ENCODE peak calls at places on chromosomes 4 and X, in five cellular contexts. One of them, this sample, is unnamed.

GRCh38 chrX:110536788-110537187 is 178.1 kb downstream of the RTL9 start:
- DNase-seq in H1: no peak
- DNase-seq in HepG2: no peak
- DNase-seq in IMR-90: no peak
- DNase-seq in K562: no peak
- DNase-seq in this sample: no peak

GRCh38 chrX:47502591-47503222 is 19.7 kb upstream of the ZNF41 start:
- DNase-seq in H1: no peak
- DNase-seq in HepG2: no peak
- DNase-seq in IMR-90: peak; percentile 61
- DNase-seq in K562: no peak
- DNase-seq in this sample: no peak

GRCh38 chr4:52661966-52662705 is 3.0 kb upstream of the USP46 start:
- DNase-seq in H1: no peak
- DNase-seq in HepG2: no peak
- DNase-seq in IMR-90: no peak
- DNase-seq in K562: no peak
- DNase-seq in this sample: no peak

GRCh38 chrX:79413009-79413408 is 45.9 kb upstream of the ITM2A start:
- DNase-seq in H1: no peak
- DNase-seq in HepG2: peak; percentile 0
- DNase-seq in IMR-90: peak; percentile 1
- DNase-seq in K562: peak; percentile 23
- DNase-seq in this sample: no peak

GRCh38 chr4:26687728-26688127 is 103.8 kb downstream of the TBC1D19 start:
- DNase-seq in H1: no peak
- DNase-seq in HepG2: no peak
- DNase-seq in IMR-90: peak; percentile 94
- DNase-seq in K562: no peak
- DNase-seq in this sample: no peak

GRCh38 chrX:45912316-45912715 is 632.9 kb downstream of the ZNF674 start:
- DNase-seq in H1: no peak
- DNase-seq in HepG2: no peak
- DNase-seq in IMR-90: no peak
- DNase-seq in K562: no peak
- DNase-seq in this sample: no peak

GRCh38 chr4:25970241-25970675 is 56.2 kb downstream of the SMIM20 start:
- DNase-seq in H1: no peak
- DNase-seq in HepG2: no peak
- DNase-seq in IMR-90: no peak
- DNase-seq in K562: no peak
- DNase-seq in this sample: no peak

GRCh38 chr4:26557164-26557563 is 26.7 kb upstream of the TBC1D19 start:
- DNase-seq in H1: no peak
- DNase-seq in HepG2: no peak
- DNase-seq in IMR-90: peak; percentile 95
- DNase-seq in K562: no peak
- DNase-seq in this sample: no peak

GRCh38 chr4:21884615-21885014 is 64.0 kb downstream of the KCNIP4 start:
- DNase-seq in H1: no peak
- DNase-seq in HepG2: no peak
- DNase-seq in IMR-90: no peak
- DNase-seq in K562: no peak
- DNase-seq in this sample: no peak

DNA sequence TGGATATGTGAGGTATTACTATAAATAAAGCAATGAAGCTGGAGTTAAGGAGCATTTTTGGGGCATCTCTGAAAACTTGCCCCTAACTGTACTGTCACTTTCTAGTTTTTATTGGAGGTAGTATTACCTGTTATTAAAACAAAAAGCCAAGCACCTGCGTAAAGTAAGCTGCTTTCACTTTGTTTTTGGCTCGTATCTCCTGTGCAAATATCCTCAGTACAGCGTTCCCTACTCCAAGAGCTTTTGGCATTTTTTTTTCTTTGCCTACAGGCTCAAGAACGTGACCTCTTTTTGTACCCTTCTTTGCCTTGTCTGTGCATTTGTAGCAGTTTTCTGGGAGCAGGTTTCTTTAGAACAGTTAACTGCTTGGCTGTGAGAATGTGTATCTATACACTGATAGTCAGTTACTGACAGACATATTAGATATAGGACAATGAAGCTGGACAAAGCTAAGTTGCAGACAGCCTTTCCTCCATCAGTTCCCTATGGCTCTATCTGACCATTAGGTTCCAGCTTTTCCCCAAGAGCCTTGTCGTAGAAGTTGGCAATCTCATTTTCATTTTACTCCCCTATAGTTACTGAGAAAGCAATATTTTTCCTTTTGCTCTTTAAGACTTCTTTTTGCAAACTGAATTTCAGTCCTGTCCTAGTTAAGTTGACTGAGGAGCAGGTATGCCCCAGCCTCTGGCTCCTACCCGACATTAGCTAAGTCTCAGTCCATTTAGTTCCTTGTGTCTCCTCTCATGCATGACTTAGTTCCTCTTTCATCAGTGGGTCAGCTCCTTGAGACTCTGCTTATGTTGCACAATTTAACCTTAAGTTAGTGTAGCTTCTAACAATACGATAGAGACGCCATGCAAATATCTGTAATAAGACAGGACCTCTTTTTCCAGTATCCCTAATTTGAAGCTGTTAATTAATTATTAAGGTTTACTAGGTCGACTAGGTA is 71.5 kb upstream of the HPRT1 start:
- DNase-seq in H1: no peak
- DNase-seq in HepG2: no peak
- DNase-seq in IMR-90: no peak
- DNase-seq in K562: no peak
- DNase-seq in this sample: no peak
- TF ChIP-seq MAFK in H1: no peak
- TF ChIP-seq MAFK in HepG2: no peak
- TF ChIP-seq MAFK in IMR-90: no peak
- TF ChIP-seq MAFK in K562: no peak
- TF ChIP-seq MAFK in this sample: no peak

GRCh38 chrX:153439977-153440376 is 5.9 kb downstream of the TREX2 start:
- DNase-seq in H1: no peak
- DNase-seq in HepG2: no peak
- DNase-seq in IMR-90: no peak
- DNase-seq in K562: no peak
- DNase-seq in this sample: no peak
- TF ChIP-seq MAFK in H1: no peak
- TF ChIP-seq MAFK in HepG2: no peak
- TF ChIP-seq MAFK in IMR-90: no peak
- TF ChIP-seq MAFK in K562: no peak
- TF ChIP-seq MAFK in this sample: no peak

GRCh38 chrX:152843852-152844251 is 13.0 kb downstream of the NSDHL start:
- DNase-seq in H1: no peak
- DNase-seq in HepG2: no peak
- DNase-seq in IMR-90: no peak
- DNase-seq in K562: peak; percentile 79
- DNase-seq in this sample: no peak
- TF ChIP-seq MAFK in H1: no peak
- TF ChIP-seq MAFK in HepG2: no peak
- TF ChIP-seq MAFK in IMR-90: no peak
- TF ChIP-seq MAFK in K562: no peak
- TF ChIP-seq MAFK in this sample: no peak

GRCh38 chr4:78297075-78297815 is 240.1 kb downstream of the FRAS1 start:
- DNase-seq in H1: no peak
- DNase-seq in HepG2: no peak
- DNase-seq in IMR-90: peak; percentile 15
- DNase-seq in K562: no peak
- DNase-seq in this sample: no peak
- TF ChIP-seq MAFK in H1: no peak
- TF ChIP-seq MAFK in HepG2: no peak
- TF ChIP-seq MAFK in IMR-90: no peak
- TF ChIP-seq MAFK in K562: no peak
- TF ChIP-seq MAFK in this sample: no peak